ENCODE peak calls at places on chromosome 11, in eight cellular contexts. M, E, T, B, V, F, J and Z are unnamed samples.

GRCh38 chr11:3204141-3205015 is 14.2 kb downstream of the MRGPRG start:
- DNase-seq in F (no peak), T (no peak), J (no peak), E (no peak), M (no peak), V (no peak), B (peak; percentile 2), Z (no peak)

GRCh38 chr11:59938132-59938531 is at the start of gene OOSP1:
- DNase-seq in V (no peak), F (no peak), E (no peak), B (no peak), T (no peak), J (no peak), M (no peak), Z (no peak)

GRCh38 chr11:124865902-124866851 is 945 bp downstream of the ROBO3 start:
- DNase-seq in F (peak; percentile 70), M (peak; percentile 68), J (peak; percentile 58), B (peak; percentile 81), T (peak; percentile 84), V (peak; percentile 81), E (no peak), Z (peak; percentile 48)

GRCh38 chr11:73995731-73996130 is 13.1 kb upstream of the UCP2 start:
- DNase-seq in F (no peak), B (no peak), T (no peak), V (peak; percentile 44), M (no peak), J (no peak), E (no peak), Z (no peak)

GRCh38 chr11:114182471-114182968 is 113.7 kb upstream of the NNMT start:
- DNase-seq in M (no peak), J (no peak), T (no peak), V (no peak), F (no peak), E (no peak), B (no peak), Z (no peak)

GRCh38 chr11:28400236-28401100 is 292.3 kb downstream of the METTL15 start:
- DNase-seq in V (no peak), B (no peak), M (no peak), F (no peak), J (no peak), T (no peak), E (peak; percentile 58), Z (peak; percentile 64)

GRCh38 chr11:28983780-28984179 is 875.6 kb downstream of the METTL15 start:
- DNase-seq in B (no peak), F (no peak), E (no peak), V (no peak), M (no peak), J (no peak), T (no peak), Z (no peak)

GRCh38 chr11:65111537-65112225 is at the start of gene TM7SF2:
- DNase-seq in B (peak; percentile 97), F (peak; percentile 99), V (peak; percentile 94), E (peak; percentile 70), T (peak; percentile 98), J (peak; percentile 97), M (peak; percentile 93), Z (peak; percentile 95)

GRCh38 chr11:61985863-61986262 is 18.4 kb upstream of the FTH1 start:
- DNase-seq in T (no peak), B (no peak), M (no peak), J (peak; percentile 87), E (no peak), V (no peak), F (no peak), Z (no peak)

GRCh38 chr11:86129775-86130540 is 61.1 kb upstream of the PICALM start:
- DNase-seq in B (no peak), J (no peak), E (no peak), M (no peak), F (no peak), T (no peak), V (no peak), Z (no peak)

GRCh38 chr11:107928767-107929507 is 689 bp downstream of the RAB39A start:
- DNase-seq in E (no peak), T (no peak), F (peak; percentile 42), J (no peak), M (no peak), B (peak; percentile 26), V (peak; percentile 52), Z (no peak)

GRCh38 chr11:111945198-111945597 is 8.1 kb downstream of the DIXDC1 start:
- DNase-seq in E (no peak), T (no peak), V (no peak), B (no peak), F (no peak), M (no peak), J (no peak), Z (peak; percentile 69)

GRCh38 chr11:506950-507726 is at the start of gene RNH1:
- DNase-seq in B (peak; percentile 99), E (peak; percentile 87), V (peak; percentile 100), F (peak; percentile 98), M (peak; percentile 99), J (peak; percentile 97), T (peak; percentile 100), Z (peak; percentile 98)

GRCh38 chr11:19987243-19987870 is 172.9 kb downstream of the DBX1 start:
- DNase-seq in F (peak; percentile 68), V (no peak), J (peak; percentile 73), E (no peak), M (no peak), B (no peak), T (no peak), Z (peak; percentile 56)

GRCh38 chr11:86938900-86939880 is 16.0 kb downstream of the FZD4 start:
- DNase-seq in J (no peak), F (peak; percentile 71), E (no peak), V (no peak), M (no peak), T (peak; percentile 42), B (no peak), Z (peak; percentile 77)

GRCh38 chr11:85656777-85657176 is 8.2 kb downstream of the CREBZF start:
- DNase-seq in V (no peak), M (no peak), F (no peak), E (no peak), J (no peak), T (no peak), B (no peak), Z (no peak)

GRCh38 chr11:119370486-119371046 is 10.9 kb downstream of the USP2 start:
- DNase-seq in V (no peak), F (peak; percentile 59), B (peak; percentile 41), E (no peak), M (no peak), T (no peak), J (no peak), Z (no peak)

GRCh38 chr11:64341851-64342791 is 2.1 kb downstream of the CCDC88B start:
- DNase-seq in M (peak; percentile 95), B (peak; percentile 95), J (no peak), E (peak; percentile 42), F (peak; percentile 91), T (peak; percentile 97), V (peak; percentile 98), Z (peak; percentile 86)

GRCh38 chr11:130766650-130767297 is 149.5 kb downstream of the SNX19 start:
- DNase-seq in J (no peak), B (no peak), F (no peak), V (no peak), E (no peak), T (no peak), M (no peak), Z (no peak)

GRCh38 chr11:62680825-62681240 is 2.0 kb upstream of the UBXN1 start:
- DNase-seq in T (peak; percentile 73), M (no peak), E (peak; percentile 72), V (peak; percentile 53), B (no peak), F (peak; percentile 71), J (peak; percentile 66), Z (peak; percentile 85)

GRCh38 chr11:8717876-8718753 is 35.5 kb downstream of the RPL27A start:
- DNase-seq in E (peak; percentile 89), F (no peak), B (no peak), V (no peak), M (no peak), J (no peak), T (peak; percentile 58), Z (peak; percentile 65)

GRCh38 chr11:69320756-69321741 is 27.1 kb downstream of the MYEOV start:
- DNase-seq in J (peak; percentile 32), T (no peak), V (peak; percentile 23), M (no peak), F (no peak), E (no peak), B (no peak), Z (peak; percentile 38)

GRCh38 chr11:126153999-126154398 is 57.5 kb downstream of the RPUSD4 start:
- DNase-seq in M (no peak), V (no peak), F (no peak), E (no peak), B (no peak), J (no peak), T (no peak), Z (peak; percentile 46)